ENCODE peak calls at places on chromosome 1, in six cellular contexts. F, L, X, G, B and D are unnamed samples.

GRCh38 chr1:213714645-213715044 is 273.1 kb upstream of the PROX1 start:
- DNase-seq in F (no peak), L (no peak), X (no peak), G (no peak), B (no peak), D (no peak)

GRCh38 chr1:5753431-5754078 is 238.7 kb downstream of the NPHP4 start:
- DNase-seq in F (no peak), L (no peak), X (no peak), G (no peak), B (no peak), D (no peak)

GRCh38 chr1:1425753-1426495 is 4.8 kb upstream of the ANKRD65 start:
- DNase-seq in F (no peak), L (no peak), X (no peak), G (no peak), B (peak), D (no peak)

GRCh38 chr1:40316595-40317393 is at the start of gene COL9A2:
- DNase-seq in F (no peak), L (no peak), X (peak), G (no peak), B (peak), D (peak)

GRCh38 chr1:230067871-230068814 is 1.1 kb downstream of the GALNT2 start:
- DNase-seq in F (no peak), L (no peak), X (peak), G (no peak), B (peak), D (no peak)

GRCh38 chr1:183736391-183736790 is 68.5 kb upstream of the RGL1 start:
- DNase-seq in F (no peak), L (no peak), X (no peak), G (no peak), B (no peak), D (no peak)

GRCh38 chr1:72037745-72038343 is 244.5 kb downstream of the NEGR1 start:
- DNase-seq in F (peak), L (peak), X (no peak), G (no peak), B (no peak), D (no peak)

GRCh38 chr1:91846007-91846620 is 39.8 kb downstream of the TGFBR3 start:
- DNase-seq in F (no peak), L (no peak), X (no peak), G (no peak), B (no peak), D (peak)

GRCh38 chr1:160588468-160588867 is 9.2 kb upstream of the CD84 start:
- DNase-seq in F (no peak), L (no peak), X (no peak), G (no peak), B (no peak), D (no peak)

GRCh38 chr1:183926978-183927377 is 110.5 kb downstream of the COLGALT2 start:
- DNase-seq in F (peak), L (no peak), X (no peak), G (no peak), B (no peak), D (no peak)

GRCh38 chr1:211527006-211527405 is 35.0 kb upstream of the RD3 start:
- DNase-seq in F (no peak), L (no peak), X (no peak), G (no peak), B (no peak), D (no peak)

GRCh38 chr1:90724361-90724760 is 7.3 kb upstream of the BARHL2 start:
- DNase-seq in F (no peak), L (no peak), X (no peak), G (no peak), B (no peak), D (no peak)

GRCh38 chr1:20584890-20585289 is 4.0 kb upstream of the CDA start:
- DNase-seq in F (no peak), L (no peak), X (no peak), G (no peak), B (no peak), D (no peak)

GRCh38 chr1:9181990-9182783 is 52.4 kb upstream of the H6PD start:
- DNase-seq in F (no peak), L (peak), X (peak), G (no peak), B (peak), D (no peak)

GRCh38 chr1:147634645-147635044 is 35.7 kb downstream of the ACP6 start:
- DNase-seq in F (no peak), L (no peak), X (no peak), G (no peak), B (no peak), D (no peak)

GRCh38 chr1:201552941-201553341 is 14.0 kb downstream of the NAV1 start:
- DNase-seq in F (peak), L (no peak), X (no peak), G (no peak), B (no peak), D (no peak)

GRCh38 chr1:19467199-19468187 is 17.8 kb downstream of the CAPZB start:
- DNase-seq in F (no peak), L (no peak), X (peak), G (no peak), B (no peak), D (no peak)

GRCh38 chr1:111928531-111928930 is 60.9 kb downstream of the KCND3 start:
- DNase-seq in F (no peak), L (no peak), X (no peak), G (no peak), B (no peak), D (no peak)

GRCh38 chr1:94980049-94980908 is 53.4 kb upstream of the CNN3 start:
- DNase-seq in F (no peak), L (no peak), X (no peak), G (no peak), B (no peak), D (no peak)

GRCh38 chr1:12279728-12280469 is 50.1 kb downstream of the VPS13D start:
- DNase-seq in F (peak), L (no peak), X (no peak), G (no peak), B (no peak), D (no peak)

GRCh38 chr1:64963466-64963865 is 2.9 kb downstream of the JAK1 start:
- DNase-seq in F (no peak), L (no peak), X (no peak), G (no peak), B (no peak), D (no peak)

GRCh38 chr1:64965239-64966157 is 851 bp downstream of the JAK1 start:
- DNase-seq in F (peak), L (no peak), X (peak), G (no peak), B (peak), D (no peak)

GRCh38 chr1:64969305-64970066 is 3.1 kb upstream of the JAK1 start:
- DNase-seq in F (no peak), L (no peak), X (no peak), G (no peak), B (no peak), D (no peak)

GRCh38 chr1:64966158-64966963 is at the start of gene JAK1:
- DNase-seq in F (peak), L (peak), X (peak), G (peak), B (peak), D (no peak)

DNA sequence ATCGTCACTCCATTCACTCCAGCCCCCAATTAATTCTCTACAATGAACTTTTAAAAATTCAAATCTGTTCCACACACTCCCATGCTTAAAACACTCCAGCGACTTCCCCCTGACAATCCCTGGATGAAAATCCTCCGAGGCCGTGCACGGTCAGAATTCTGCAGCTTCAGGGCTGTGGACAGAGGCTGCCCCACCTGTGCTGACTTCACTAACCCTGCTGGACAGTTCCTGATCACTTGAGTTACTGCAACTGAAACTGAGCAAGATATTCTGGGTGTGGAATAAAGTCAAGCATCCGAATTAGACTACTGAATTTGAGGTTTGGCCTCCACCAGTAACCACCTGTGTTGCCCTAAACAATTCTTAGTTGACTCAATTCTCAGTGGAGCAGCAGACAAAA is 1.0 kb upstream of the JAK1 start:
- DNase-seq in F (no peak), L (no peak), X (peak), G (no peak), B (no peak), D (no peak)
- H3K4me3 ChIP-seq in F (no peak), L (no peak), X (no peak), G (no peak), B (no peak), D (no peak)

GRCh38 chr1:195851804-195852203 is 756.4 kb downstream of the KCNT2 start:
- DNase-seq in F (no peak), L (peak), X (no peak), G (no peak), B (no peak), D (no peak)

GRCh38 chr1:195851016-195851591 is 757.1 kb downstream of the KCNT2 start:
- DNase-seq in F (no peak), L (peak), X (no peak), G (no peak), B (no peak), D (no peak)

DNA sequence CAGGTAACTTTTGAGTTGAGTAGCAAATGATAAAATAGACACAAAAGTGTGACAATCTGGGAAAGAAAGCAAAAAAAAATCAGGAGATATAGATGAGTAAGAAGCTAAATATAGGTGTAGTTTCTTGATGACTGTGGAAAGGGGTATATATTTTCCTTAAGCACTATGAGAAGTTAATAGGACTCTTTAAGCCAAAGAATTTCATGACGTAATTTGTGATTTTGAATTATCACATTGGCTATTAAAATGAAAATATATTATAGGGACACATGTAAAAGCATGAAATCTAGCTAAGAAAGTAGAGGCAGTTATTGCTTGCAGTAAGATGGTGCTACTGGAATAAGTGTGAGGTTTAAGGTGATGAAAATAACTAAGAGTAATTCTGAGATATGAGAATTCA is 759.1 kb downstream of the KCNT2 start:
- DNase-seq in F (no peak), L (no peak), X (no peak), G (no peak), B (no peak), D (no peak)
- H3K4me3 ChIP-seq in F (no peak), L (no peak), X (no peak), G (no peak), B (no peak), D (no peak)

GRCh38 chr1:50195205-50195604 is 86.5 kb downstream of the ELAVL4 start:
- DNase-seq in F (no peak), L (no peak), X (no peak), G (no peak), B (no peak), D (no peak)
- H3K4me3 ChIP-seq in F (no peak), L (no peak), X (no peak), G (no peak), B (no peak), D (no peak)

DNA sequence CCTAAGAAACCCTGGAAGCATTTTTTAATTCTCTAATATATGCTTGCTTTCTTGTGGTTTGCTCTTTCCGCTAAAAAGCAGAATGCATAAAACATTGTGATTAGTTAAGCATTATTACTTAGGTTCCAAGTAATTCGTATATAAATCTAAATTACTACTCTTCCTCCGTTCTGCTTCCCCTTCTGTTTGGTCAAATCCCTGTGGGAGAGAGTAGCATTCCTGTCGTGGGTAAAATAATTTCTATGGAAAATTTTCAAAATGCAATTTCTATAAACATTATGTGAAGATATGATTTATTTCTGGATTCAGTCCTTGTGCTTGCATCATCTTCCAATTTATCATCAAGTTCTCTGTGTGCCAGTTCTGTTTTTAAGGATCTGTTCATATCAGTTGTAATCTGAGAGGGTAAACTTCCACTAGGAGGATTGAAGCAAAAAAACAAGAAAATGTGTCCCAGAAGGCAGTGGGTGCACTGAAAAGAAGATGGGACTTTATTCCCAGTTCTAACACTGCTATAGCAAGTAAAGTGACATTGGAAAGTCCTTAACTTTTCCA is 7.2 kb upstream of the WARS2 start:
- DNase-seq in F (no peak), L (no peak), X (no peak), G (no peak), B (no peak), D (no peak)
- H3K4me3 ChIP-seq in F (no peak), L (no peak), X (no peak), G (no peak), B (no peak), D (no peak)

DNA sequence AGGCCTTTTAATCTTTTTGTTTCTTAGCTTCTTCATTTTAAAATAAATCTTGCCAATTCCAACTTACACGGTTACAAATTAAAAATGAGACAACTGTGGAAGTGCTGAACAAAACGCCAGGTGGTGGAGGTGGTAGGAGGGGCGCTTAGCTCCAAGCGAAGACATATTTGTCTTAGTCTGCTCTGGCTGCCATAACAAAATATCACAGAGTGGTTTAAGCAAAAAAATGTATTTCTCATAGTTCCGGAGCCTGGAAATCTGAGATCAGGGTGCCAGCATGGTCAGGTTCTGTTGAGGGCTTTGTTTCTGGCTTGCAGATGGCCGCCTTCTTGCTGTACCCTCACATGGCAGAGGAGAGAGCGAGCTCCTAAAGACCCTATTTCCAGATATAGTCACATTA is 14.9 kb downstream of the IER5 start:
- DNase-seq in F (no peak), L (no peak), X (no peak), G (no peak), B (no peak), D (no peak)
- H3K4me3 ChIP-seq in F (no peak), L (no peak), X (no peak), G (no peak), B (no peak), D (no peak)

DNA sequence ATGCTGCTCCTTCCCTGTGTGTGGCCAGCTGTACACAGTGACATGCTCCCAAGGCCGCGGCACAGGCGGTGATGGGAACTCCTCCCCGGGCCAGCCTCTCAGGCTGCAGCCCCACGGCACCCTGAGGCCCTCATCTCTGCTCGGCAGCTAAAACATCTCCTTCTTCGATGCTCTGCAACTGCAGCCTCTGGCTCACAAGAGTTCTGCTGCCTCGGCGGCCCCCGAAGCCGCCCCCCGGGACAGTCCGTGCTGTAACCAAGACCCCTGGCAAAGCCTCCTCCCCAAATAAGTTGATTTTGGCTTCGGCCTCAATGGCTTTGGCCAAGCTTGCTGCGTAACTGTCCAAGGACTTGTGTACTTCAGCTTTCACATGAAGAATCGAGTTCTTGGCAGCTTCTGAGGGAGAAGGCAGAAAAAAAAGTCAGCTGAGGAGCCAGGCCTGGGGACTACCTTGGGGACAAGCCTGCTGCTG is 51.3 kb downstream of the GPR161 start:
- DNase-seq in F (no peak), L (no peak), X (peak), G (no peak), B (peak), D (no peak)
- H3K4me3 ChIP-seq in F (no peak), L (no peak), X (no peak), G (no peak), B (no peak), D (no peak)

GRCh38 chr1:23601104-23601967 is 42.0 kb upstream of the ID3 start:
- DNase-seq in F (no peak), L (no peak), X (no peak), G (no peak), B (no peak), D (no peak)
- H3K4me3 ChIP-seq in F (no peak), L (no peak), X (no peak), G (no peak), B (no peak), D (no peak)

GRCh38 chr1:41643422-41643821 is 158.9 kb upstream of the EDN2 start:
- DNase-seq in F (no peak), L (no peak), X (no peak), G (no peak), B (no peak), D (no peak)
- H3K4me3 ChIP-seq in F (no peak), L (no peak), X (no peak), G (no peak), B (no peak), D (no peak)